ENCODE peak calls at places on chromosomes 12 and 14, in five cellular contexts. One of them, this sample, is unnamed.

GRCh38 chr14:64673748-64674147 is 30.5 kb upstream of the PLEKHG3 start:
- DNase-seq in fibroblast of villous mesenchyme: no peak
- DNase-seq in WERI-Rb-1: no peak
- DNase-seq in fibroblast of mammary gland: no peak
- DNase-seq in GM13977: no peak
- DNase-seq in this sample: peak

GRCh38 chr14:35050652-35051051 is 4.6 kb downstream of the FAM177A1 start:
- DNase-seq in WERI-Rb-1: no peak
- DNase-seq in fibroblast of villous mesenchyme: peak
- DNase-seq in GM13977: no peak
- DNase-seq in fibroblast of mammary gland: peak
- DNase-seq in this sample: peak

GRCh38 chr14:33812181-33812580 is 138.7 kb downstream of the EGLN3 start:
- DNase-seq in fibroblast of villous mesenchyme: no peak
- DNase-seq in GM13977: no peak
- DNase-seq in WERI-Rb-1: no peak
- DNase-seq in fibroblast of mammary gland: no peak
- DNase-seq in this sample: no peak

GRCh38 chr14:30768791-30769190 is 105.6 kb upstream of the COCH start:
- DNase-seq in WERI-Rb-1: no peak
- DNase-seq in GM13977: no peak
- DNase-seq in fibroblast of villous mesenchyme: no peak
- DNase-seq in fibroblast of mammary gland: no peak
- DNase-seq in this sample: no peak

GRCh38 chr14:70489579-70490175 is 37.7 kb downstream of the ADAM21 start:
- DNase-seq in fibroblast of villous mesenchyme: no peak
- DNase-seq in fibroblast of mammary gland: no peak
- DNase-seq in WERI-Rb-1: no peak
- DNase-seq in GM13977: no peak
- DNase-seq in this sample: no peak

GRCh38 chr12:54287316-54288157 is 7.0 kb downstream of the HNRNPA1 start:
- DNase-seq in fibroblast of mammary gland: no peak
- DNase-seq in GM13977: no peak
- DNase-seq in WERI-Rb-1: no peak
- DNase-seq in fibroblast of villous mesenchyme: no peak
- DNase-seq in this sample: no peak

GRCh38 chr14:68372363-68372762 is 420.5 kb downstream of the ZFP36L1 start:
- DNase-seq in fibroblast of mammary gland: no peak
- DNase-seq in fibroblast of villous mesenchyme: no peak
- DNase-seq in GM13977: no peak
- DNase-seq in WERI-Rb-1: no peak
- DNase-seq in this sample: no peak

GRCh38 chr14:76687611-76688372 is 73.5 kb upstream of the VASH1 start:
- DNase-seq in WERI-Rb-1: no peak
- DNase-seq in GM13977: no peak
- DNase-seq in fibroblast of villous mesenchyme: no peak
- DNase-seq in fibroblast of mammary gland: peak
- DNase-seq in this sample: no peak

GRCh38 chr12:6233121-6233971 is 33.1 kb downstream of the CD9 start:
- DNase-seq in fibroblast of mammary gland: no peak
- DNase-seq in GM13977: no peak
- DNase-seq in WERI-Rb-1: no peak
- DNase-seq in fibroblast of villous mesenchyme: peak
- DNase-seq in this sample: no peak

GRCh38 chr12:51270847-51271518 is 768 bp upstream of the SMAGP start:
- DNase-seq in GM13977: no peak
- DNase-seq in WERI-Rb-1: no peak
- DNase-seq in fibroblast of mammary gland: peak
- DNase-seq in fibroblast of villous mesenchyme: peak
- DNase-seq in this sample: peak

GRCh38 chr12:87201598-87201997 is 827.6 kb downstream of the C12orf50 start:
- DNase-seq in fibroblast of villous mesenchyme: no peak
- DNase-seq in fibroblast of mammary gland: no peak
- DNase-seq in WERI-Rb-1: no peak
- DNase-seq in GM13977: no peak
- DNase-seq in this sample: no peak

GRCh38 chr12:15688202-15688736 is 100.9 kb downstream of the EPS8 start:
- DNase-seq in GM13977: no peak
- DNase-seq in fibroblast of mammary gland: no peak
- DNase-seq in fibroblast of villous mesenchyme: no peak
- DNase-seq in WERI-Rb-1: no peak
- DNase-seq in this sample: peak

GRCh38 chr14:82366803-82367202 is 833.1 kb upstream of the SEL1L start:
- DNase-seq in fibroblast of villous mesenchyme: no peak
- DNase-seq in fibroblast of mammary gland: no peak
- DNase-seq in GM13977: no peak
- DNase-seq in WERI-Rb-1: no peak
- DNase-seq in this sample: peak

GRCh38 chr12:79993106-79993862 is 58.4 kb upstream of the PPP1R12A start:
- DNase-seq in GM13977: no peak
- DNase-seq in WERI-Rb-1: no peak
- DNase-seq in fibroblast of mammary gland: no peak
- DNase-seq in fibroblast of villous mesenchyme: no peak
- DNase-seq in this sample: no peak

GRCh38 chr12:68587448-68587873 is 23.2 kb upstream of the RAP1B start:
- DNase-seq in fibroblast of mammary gland: no peak
- DNase-seq in fibroblast of villous mesenchyme: no peak
- DNase-seq in WERI-Rb-1: no peak
- DNase-seq in GM13977: peak
- DNase-seq in this sample: no peak

GRCh38 chr12:87871061-87871460 is 158.1 kb downstream of the C12orf50 start:
- DNase-seq in WERI-Rb-1: no peak
- DNase-seq in fibroblast of villous mesenchyme: no peak
- DNase-seq in GM13977: no peak
- DNase-seq in fibroblast of mammary gland: no peak
- DNase-seq in this sample: no peak

GRCh38 chr12:79563021-79563739 is 127.6 kb downstream of the PAWR start:
- DNase-seq in fibroblast of villous mesenchyme: no peak
- DNase-seq in GM13977: no peak
- DNase-seq in WERI-Rb-1: no peak
- DNase-seq in fibroblast of mammary gland: no peak
- DNase-seq in this sample: no peak

GRCh38 chr14:54420478-54421116 is 20.6 kb downstream of the CNIH1 start:
- DNase-seq in WERI-Rb-1: peak
- DNase-seq in GM13977: no peak
- DNase-seq in fibroblast of mammary gland: peak
- DNase-seq in fibroblast of villous mesenchyme: peak
- DNase-seq in this sample: peak

GRCh38 chr12:66132408-66132807 is 1.9 kb upstream of the LLPH start:
- DNase-seq in fibroblast of mammary gland: peak
- DNase-seq in fibroblast of villous mesenchyme: peak
- DNase-seq in WERI-Rb-1: no peak
- DNase-seq in GM13977: no peak
- DNase-seq in this sample: peak

GRCh38 chr12:12442548-12443071 is 85.7 kb downstream of the BORCS5 start:
- DNase-seq in fibroblast of villous mesenchyme: peak
- DNase-seq in WERI-Rb-1: peak
- DNase-seq in fibroblast of mammary gland: peak
- DNase-seq in GM13977: no peak
- DNase-seq in this sample: no peak

GRCh38 chr12:116066381-116067230 is 210.9 kb downstream of the MED13L start:
- DNase-seq in WERI-Rb-1: peak
- DNase-seq in fibroblast of villous mesenchyme: peak
- DNase-seq in GM13977: peak
- DNase-seq in fibroblast of mammary gland: peak
- DNase-seq in this sample: peak

GRCh38 chr12:2681426-2682205 is 113.2 kb upstream of the FKBP4 start:
- DNase-seq in fibroblast of mammary gland: no peak
- DNase-seq in GM13977: no peak
- DNase-seq in WERI-Rb-1: no peak
- DNase-seq in fibroblast of villous mesenchyme: no peak
- DNase-seq in this sample: no peak

GRCh38 chr14:21044106-21044618 is 2.0 kb downstream of the RNASE7 start:
- DNase-seq in GM13977: no peak
- DNase-seq in fibroblast of villous mesenchyme: no peak
- DNase-seq in fibroblast of mammary gland: no peak
- DNase-seq in WERI-Rb-1: peak
- DNase-seq in this sample: no peak

GRCh38 chr12:71726548-71726947 is 28.1 kb upstream of the RAB21 start:
- DNase-seq in fibroblast of mammary gland: no peak
- DNase-seq in WERI-Rb-1: no peak
- DNase-seq in GM13977: no peak
- DNase-seq in fibroblast of villous mesenchyme: no peak
- DNase-seq in this sample: no peak

GRCh38 chr12:71727958-71728357 is 26.7 kb upstream of the RAB21 start:
- DNase-seq in fibroblast of mammary gland: no peak
- DNase-seq in fibroblast of villous mesenchyme: no peak
- DNase-seq in WERI-Rb-1: no peak
- DNase-seq in GM13977: no peak
- DNase-seq in this sample: no peak

GRCh38 chr12:71732357-71732712 is 22.3 kb upstream of the RAB21 start:
- DNase-seq in fibroblast of mammary gland: no peak
- DNase-seq in GM13977: no peak
- DNase-seq in fibroblast of villous mesenchyme: no peak
- DNase-seq in WERI-Rb-1: no peak
- DNase-seq in this sample: no peak

GRCh38 chr12:71730936-71731335 is 23.7 kb upstream of the RAB21 start:
- DNase-seq in WERI-Rb-1: no peak
- DNase-seq in fibroblast of villous mesenchyme: no peak
- DNase-seq in GM13977: no peak
- DNase-seq in fibroblast of mammary gland: peak
- DNase-seq in this sample: no peak

DNA sequence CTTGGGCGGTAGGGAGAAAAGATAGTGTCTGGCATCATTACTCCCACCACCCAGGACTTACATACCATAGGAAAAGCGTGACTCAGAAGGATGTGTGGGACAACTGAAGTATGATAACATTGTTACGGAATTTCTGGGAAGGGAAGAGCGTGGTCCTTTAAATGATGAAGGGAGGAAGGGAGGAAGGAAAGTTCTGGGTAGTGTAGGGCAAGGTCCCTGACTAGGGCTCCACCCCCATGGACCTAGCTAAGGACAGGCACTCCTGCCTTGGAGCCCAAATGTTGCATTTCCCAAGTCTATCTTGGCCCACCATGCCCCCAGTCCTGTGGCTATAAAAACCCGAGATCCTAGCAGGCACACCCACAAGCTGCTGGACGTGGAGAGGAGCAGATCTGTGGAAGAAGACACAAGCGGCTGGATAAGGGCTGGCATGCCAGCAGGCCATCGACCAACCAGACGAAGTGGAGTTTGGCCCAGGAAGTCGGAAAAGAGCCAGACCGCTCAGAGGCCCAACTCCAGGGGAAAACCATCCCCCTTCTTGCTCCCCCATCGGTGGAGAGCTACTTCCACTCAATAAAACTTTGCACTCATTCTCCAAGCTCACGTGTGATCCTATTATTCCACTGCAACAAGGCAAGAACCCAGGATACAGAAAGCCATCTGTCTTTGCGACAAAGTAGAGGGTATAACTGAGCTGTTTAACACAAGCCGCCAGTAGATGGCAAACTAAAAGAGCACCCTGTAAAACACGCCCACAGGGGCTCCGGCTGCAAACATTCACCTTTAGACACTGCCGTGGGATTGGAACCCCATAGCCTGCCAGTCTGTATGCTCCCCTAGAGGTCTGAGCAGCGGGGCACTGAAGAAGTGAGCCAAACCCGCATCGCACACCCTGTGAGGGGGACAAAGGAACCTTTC is 23.0 kb upstream of the RAB21 start:
- DNase-seq in WERI-Rb-1: peak
- DNase-seq in fibroblast of villous mesenchyme: peak
- DNase-seq in fibroblast of mammary gland: peak
- DNase-seq in GM13977: no peak
- DNase-seq in this sample: no peak
- TF ChIP-seq CTCF in WERI-Rb-1: peak
- TF ChIP-seq CTCF in fibroblast of villous mesenchyme: no peak
- TF ChIP-seq CTCF in fibroblast of mammary gland: no peak
- TF ChIP-seq CTCF in GM13977: no peak
- TF ChIP-seq CTCF in this sample: no peak

DNA sequence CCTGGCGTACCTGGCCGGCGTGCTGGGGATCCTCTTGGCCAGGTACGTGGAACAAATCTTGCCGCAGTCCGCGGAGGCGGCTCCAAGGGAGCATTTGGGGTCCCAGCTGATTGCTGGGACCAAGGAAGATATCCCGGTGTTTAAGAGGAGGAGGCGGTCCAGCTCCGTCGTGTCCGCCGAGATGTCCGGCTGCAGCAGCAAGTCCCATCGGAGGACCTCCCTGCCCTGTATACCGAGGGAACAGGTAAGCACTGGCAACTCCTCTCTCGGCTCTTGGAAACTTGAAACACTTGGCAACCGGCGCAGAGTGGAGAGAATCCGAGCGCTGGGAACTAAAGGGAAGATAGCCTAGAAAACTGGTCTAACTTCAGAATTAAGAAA is 1.7 kb downstream of the PDE3A start:
- DNase-seq in WERI-Rb-1: peak
- DNase-seq in fibroblast of mammary gland: peak
- DNase-seq in fibroblast of villous mesenchyme: no peak
- DNase-seq in GM13977: no peak
- DNase-seq in this sample: no peak
- TF ChIP-seq CTCF in WERI-Rb-1: no peak
- TF ChIP-seq CTCF in fibroblast of mammary gland: no peak
- TF ChIP-seq CTCF in fibroblast of villous mesenchyme: no peak
- TF ChIP-seq CTCF in GM13977: no peak
- TF ChIP-seq CTCF in this sample: no peak

GRCh38 chr12:108373111-108373510 is 34.0 kb upstream of the CMKLR1 start:
- DNase-seq in fibroblast of mammary gland: no peak
- DNase-seq in WERI-Rb-1: no peak
- DNase-seq in GM13977: no peak
- DNase-seq in fibroblast of villous mesenchyme: no peak
- DNase-seq in this sample: no peak
- TF ChIP-seq CTCF in fibroblast of mammary gland: peak
- TF ChIP-seq CTCF in WERI-Rb-1: peak
- TF ChIP-seq CTCF in GM13977: peak
- TF ChIP-seq CTCF in fibroblast of villous mesenchyme: peak
- TF ChIP-seq CTCF in this sample: peak

GRCh38 chr12:109940339-109940923 is 40.4 kb downstream of the TCHP start:
- DNase-seq in GM13977: no peak
- DNase-seq in fibroblast of villous mesenchyme: no peak
- DNase-seq in fibroblast of mammary gland: no peak
- DNase-seq in WERI-Rb-1: no peak
- DNase-seq in this sample: no peak

GRCh38 chr12:109938947-109939346 is 38.9 kb downstream of the TCHP start:
- DNase-seq in GM13977: no peak
- DNase-seq in fibroblast of villous mesenchyme: no peak
- DNase-seq in WERI-Rb-1: no peak
- DNase-seq in fibroblast of mammary gland: no peak
- DNase-seq in this sample: no peak

GRCh38 chr12:109934026-109934425 is 34.0 kb downstream of the TCHP start:
- DNase-seq in fibroblast of villous mesenchyme: no peak
- DNase-seq in GM13977: no peak
- DNase-seq in WERI-Rb-1: peak
- DNase-seq in fibroblast of mammary gland: no peak
- DNase-seq in this sample: peak

GRCh38 chr12:109939504-109939903 is 39.4 kb downstream of the TCHP start:
- DNase-seq in fibroblast of mammary gland: no peak
- DNase-seq in GM13977: no peak
- DNase-seq in WERI-Rb-1: no peak
- DNase-seq in fibroblast of villous mesenchyme: no peak
- DNase-seq in this sample: no peak

DNA sequence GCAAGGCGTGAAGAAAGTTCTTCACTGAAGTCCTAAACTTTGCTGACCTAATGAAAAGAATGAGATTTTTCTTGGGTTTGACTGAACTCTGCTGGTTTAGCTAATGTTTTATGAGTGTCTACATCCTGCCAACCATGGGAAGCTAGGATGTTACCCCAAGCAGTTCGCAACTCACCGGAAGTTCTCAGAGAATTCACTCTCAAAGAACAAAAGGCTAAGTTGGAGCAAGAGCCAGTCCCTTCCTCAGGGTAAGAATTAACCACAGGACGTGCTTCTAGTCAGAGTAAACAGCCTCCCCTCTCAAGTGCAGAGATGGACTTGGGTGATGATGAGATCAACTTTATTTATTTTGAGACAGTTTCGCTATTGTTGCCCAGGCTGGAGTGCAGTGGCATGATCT is 37.3 kb downstream of the TCHP start:
- DNase-seq in GM13977: no peak
- DNase-seq in fibroblast of mammary gland: no peak
- DNase-seq in WERI-Rb-1: no peak
- DNase-seq in fibroblast of villous mesenchyme: no peak
- DNase-seq in this sample: no peak
- TF ChIP-seq CTCF in GM13977: no peak
- TF ChIP-seq CTCF in fibroblast of mammary gland: no peak
- TF ChIP-seq CTCF in WERI-Rb-1: no peak
- TF ChIP-seq CTCF in fibroblast of villous mesenchyme: no peak
- TF ChIP-seq CTCF in this sample: no peak